ENCODE peak calls at places on chromosomes 3 and 15, in five cellular contexts. X, Y, Z, M and W are unnamed samples.

GRCh38 chr3:16372362-16373269 is 107.6 kb downstream of the OXNAD1 start:
- DNase-seq in M (no peak), X (no peak), Y (no peak), Z (peak; percentile 89), W (no peak)

GRCh38 chr3:108132727-108133373 is 42.0 kb upstream of the CD47 start:
- DNase-seq in X (no peak), Z (no peak), M (no peak), Y (no peak), W (peak; percentile 39)

GRCh38 chr3:185995352-185995751 is 57.5 kb upstream of the TRA2B start:
- DNase-seq in Y (no peak), Z (no peak), X (no peak), M (no peak), W (no peak)

GRCh38 chr3:120147072-120147871 is 53.0 kb upstream of the GSK3B start:
- DNase-seq in Z (no peak), X (peak; percentile 39), M (no peak), Y (no peak), W (no peak)

GRCh38 chr3:167983583-167983982 is 112.1 kb downstream of the GOLIM4 start:
- DNase-seq in M (no peak), X (no peak), Y (no peak), Z (no peak), W (no peak)

GRCh38 chr15:77738038-77738370 is 105.3 kb upstream of the LINGO1 start:
- DNase-seq in Z (no peak), Y (peak; percentile 41), M (no peak), X (no peak), W (no peak)

GRCh38 chr3:65617787-65618186 is 420.9 kb downstream of the MAGI1 start:
- DNase-seq in Z (no peak), Y (peak; percentile 60), M (no peak), X (no peak), W (no peak)

GRCh38 chr3:45929042-45929679 is 14.1 kb upstream of the CXCR6 start:
- DNase-seq in X (peak; percentile 12), M (peak; percentile 74), Y (peak; percentile 85), Z (no peak), W (peak; percentile 10)

GRCh38 chr3:39139442-39139841 is 13.9 kb downstream of the CSRNP1 start:
- DNase-seq in Z (no peak), M (no peak), Y (no peak), X (no peak), W (no peak)

GRCh38 chr15:66569461-66570137 is 3.8 kb upstream of the LCTL start:
- DNase-seq in Z (no peak), Y (no peak), M (no peak), X (no peak), W (no peak)

GRCh38 chr3:37974121-37974927 is 16.3 kb upstream of the VILL start:
- DNase-seq in Z (no peak), X (peak; percentile 56), Y (peak; percentile 86), M (peak; percentile 83), W (peak; percentile 43)

GRCh38 chr15:62067448-62068044 is 769 bp downstream of the C2CD4A start:
- DNase-seq in Z (no peak), M (peak; percentile 70), X (no peak), Y (no peak), W (no peak)

GRCh38 chr15:62066663-62067447 is at the start of gene C2CD4A:
- DNase-seq in Y (no peak), M (peak; percentile 87), X (peak; percentile 88), Z (no peak), W (peak; percentile 70)

GRCh38 chr15:62060116-62060895 is at the start of gene VPS13C:
- DNase-seq in Y (peak; percentile 95), Z (peak; percentile 80), X (peak; percentile 90), M (peak; percentile 88), W (peak; percentile 84)

GRCh38 chr15:62060896-62061280 is 641 bp upstream of the VPS13C start:
- DNase-seq in Y (no peak), M (no peak), Z (no peak), X (no peak), W (no peak)

DNA sequence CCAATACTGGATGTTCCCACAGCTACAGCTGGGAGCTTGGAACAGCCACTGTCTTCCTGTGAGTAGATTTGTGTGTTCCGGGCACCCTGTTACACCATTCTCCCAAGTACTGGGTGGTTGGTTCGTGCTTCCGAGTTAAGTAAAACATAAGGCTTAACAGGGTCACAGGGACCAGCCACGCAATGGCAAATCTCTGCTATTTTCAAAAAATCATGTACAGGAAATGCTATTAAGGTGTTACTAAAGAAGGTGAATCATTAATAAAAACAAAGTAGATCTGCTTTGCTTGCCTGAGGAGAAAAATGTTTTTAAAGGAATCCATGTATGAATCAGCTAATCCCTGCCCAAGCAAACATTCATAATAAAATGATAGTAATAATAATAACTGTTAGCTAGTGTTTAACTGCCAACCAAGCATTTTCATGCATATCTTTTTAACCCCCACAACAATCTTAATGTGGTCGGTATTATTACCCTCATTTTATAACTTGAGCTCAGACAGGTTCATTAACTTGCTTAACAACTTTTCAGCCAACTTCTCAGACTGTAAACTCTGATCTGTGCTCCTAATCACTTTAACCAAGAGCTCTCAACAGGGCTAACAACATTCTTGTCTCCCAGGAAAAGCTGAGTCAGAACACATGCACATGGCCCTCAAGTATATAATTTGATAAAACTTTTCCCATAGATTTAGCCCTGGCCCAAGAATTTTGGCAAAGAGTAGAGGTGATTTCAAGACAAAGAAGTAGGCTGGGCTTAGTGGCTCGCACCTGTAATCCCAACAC is 2.7 kb upstream of the C2CD4A start:
- DNase-seq in Y (no peak), X (no peak), M (no peak), Z (no peak), W (no peak)
- H2AFZ ChIP-seq in Y (peak overlapping the region; percentile 40), X (no peak overlapping the region), M (no peak overlapping the region), Z (no peak overlapping the region), W (no peak overlapping the region)

DNA sequence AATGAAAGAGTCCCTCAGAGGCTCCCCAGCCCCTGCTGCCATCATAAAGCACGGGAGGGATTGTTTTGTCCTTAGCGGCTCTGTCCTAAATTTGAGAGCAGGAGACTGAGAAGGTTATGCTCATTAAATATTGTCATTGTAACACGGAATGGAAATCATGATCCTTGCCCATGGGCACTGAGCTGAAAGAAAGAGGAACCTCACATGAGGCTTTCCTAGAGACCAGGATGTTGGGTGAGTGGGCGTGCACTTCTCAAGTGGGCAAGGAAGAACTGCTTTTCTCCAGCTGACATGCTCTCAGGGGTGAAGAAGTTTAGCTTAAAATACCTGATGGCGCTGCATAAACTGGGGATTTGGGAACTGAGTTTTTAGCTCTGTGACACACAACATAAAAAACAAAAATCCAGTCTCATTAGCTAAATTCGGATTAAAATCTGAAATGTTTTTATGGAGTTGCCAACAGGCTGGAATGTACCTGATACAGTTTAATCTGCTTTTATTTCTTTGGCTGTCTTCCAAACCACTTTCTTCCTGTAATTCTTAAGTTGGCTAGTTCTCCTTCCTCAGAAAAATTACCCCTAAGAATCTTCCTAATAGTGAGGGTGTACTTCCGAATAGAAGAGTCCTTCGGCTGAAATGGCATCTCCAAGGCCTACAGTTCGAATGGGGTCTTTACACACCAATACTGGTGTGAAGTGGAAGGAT is 31.7 kb downstream of the ADPGK start:
- DNase-seq in M (no peak), X (no peak), Y (no peak), Z (no peak), W (no peak)
- TF ChIP-seq ATF3 in M (no peak), X (no peak), Y (no peak), Z (no peak), W (no peak)

DNA sequence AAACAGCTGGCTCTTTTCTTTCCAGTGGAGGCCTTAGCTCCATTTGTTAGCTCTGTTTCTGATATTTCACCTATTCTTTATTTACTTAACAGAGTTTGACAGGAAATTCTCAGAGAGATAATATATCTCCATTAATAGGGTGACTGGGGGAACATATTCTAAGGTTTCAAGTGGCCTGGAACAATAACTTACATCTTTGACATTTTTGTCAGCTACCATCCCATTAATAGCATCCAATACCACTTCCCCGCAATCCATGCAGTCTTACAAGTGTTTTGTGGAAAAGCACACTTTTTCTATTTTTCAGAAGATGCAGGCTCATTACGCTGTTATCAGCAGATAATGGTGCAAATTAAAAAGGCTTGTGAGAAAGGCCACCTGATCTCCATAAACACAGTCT is 577.6 kb upstream of the MDFIC2 start:
- DNase-seq in Z (no peak), Y (no peak), M (no peak), X (no peak), W (no peak)
- H2AFZ ChIP-seq in Z (no peak overlapping the region), Y (no peak overlapping the region), M (no peak overlapping the region), X (no peak overlapping the region), W (no peak overlapping the region)

DNA sequence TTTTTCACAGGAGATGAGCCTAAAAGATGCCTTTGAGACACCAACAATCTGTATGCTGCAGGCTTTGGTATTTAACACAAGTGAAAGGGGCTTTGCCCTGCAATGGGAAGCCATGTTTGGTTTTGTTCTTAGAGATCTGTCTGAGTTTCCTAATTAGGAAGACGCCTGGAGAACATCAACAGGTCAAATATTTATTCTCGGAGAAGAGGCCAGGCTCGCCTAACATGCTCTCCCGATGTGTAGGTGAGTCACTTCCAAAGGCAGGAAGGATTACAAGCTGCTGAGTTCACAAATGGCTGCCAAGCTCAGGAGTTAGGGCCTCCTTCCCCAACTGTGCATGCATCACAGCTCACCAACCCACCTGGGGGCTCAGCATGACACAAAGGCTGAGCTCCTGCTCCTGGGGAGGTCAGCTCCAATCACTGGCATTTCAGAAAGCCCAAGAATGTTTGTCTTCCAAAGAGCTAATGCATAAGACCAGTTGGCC is 119.5 kb upstream of the PRICKLE2 start:
- DNase-seq in Y (no peak), M (no peak), X (no peak), Z (no peak), W (no peak)
- TF ChIP-seq ATF3 in Y (no peak), M (no peak), X (no peak), Z (no peak), W (no peak)

DNA sequence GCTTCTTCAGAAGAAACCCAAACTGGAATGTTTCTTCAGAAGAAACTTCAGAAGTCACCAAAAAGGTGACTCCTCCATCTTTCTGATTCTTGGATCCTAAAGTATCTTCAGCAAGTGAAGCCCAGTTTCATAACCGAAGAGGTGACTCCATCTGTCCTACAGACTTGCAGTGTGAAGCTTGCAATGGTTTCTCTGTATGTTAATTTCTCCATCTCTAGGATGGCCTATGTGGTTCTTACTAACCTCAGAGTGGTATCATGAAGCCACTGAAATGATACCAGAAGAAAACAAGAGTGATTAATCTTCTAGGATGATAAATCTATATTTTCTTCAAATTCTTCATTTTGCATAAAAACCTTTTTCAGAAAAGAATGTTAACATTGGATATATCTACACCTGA is 495 bp upstream of the AQP9 start:
- DNase-seq in M (no peak), X (no peak), Z (no peak), Y (no peak), W (no peak)
- H2AFZ ChIP-seq in M (no peak overlapping the region), X (no peak overlapping the region), Z (no peak overlapping the region), Y (no peak overlapping the region), W (no peak overlapping the region)

DNA sequence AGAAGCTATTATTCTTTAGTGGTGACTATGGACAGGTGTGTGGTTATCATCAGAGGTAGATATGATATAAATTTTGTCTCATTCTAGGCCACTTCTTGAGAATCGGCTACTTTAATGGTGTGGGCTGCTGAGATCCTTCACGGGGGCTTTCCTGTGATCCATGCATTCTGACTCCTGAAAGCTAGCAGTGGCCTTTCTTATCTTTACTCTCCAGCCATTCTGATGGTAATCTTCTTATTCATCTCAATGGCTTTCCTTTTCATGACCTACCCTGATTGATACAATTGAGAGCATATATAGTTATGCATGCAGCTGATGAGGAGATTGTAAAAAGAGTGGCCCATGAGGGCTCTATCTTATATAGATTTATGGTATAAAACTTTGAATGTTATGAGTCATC is 78.3 kb upstream of the ZPLD1 start:
- DNase-seq in Z (no peak), Y (no peak), X (no peak), M (no peak), W (no peak)
- TF ChIP-seq ATF3 in Z (no peak), Y (no peak), X (no peak), M (no peak), W (no peak)

GRCh38 chr3:73497646-73498406 is 126.9 kb downstream of the PDZRN3 start:
- DNase-seq in Z (no peak), X (no peak), M (no peak), Y (no peak), W (no peak)
- H2AFZ ChIP-seq in Z (no peak overlapping the region), X (no peak overlapping the region), M (no peak overlapping the region), Y (no peak overlapping the region), W (no peak overlapping the region)